ENCODE peak calls at places on chromosomes 6 and 20, in eight cellular contexts. G is activated CD4-positive, alpha-beta T cell treated with anti-CD3 and anti-CD28 coated beads for 36 hours; K is Right ventricle myocardium superior; Y is gastrocnemius medialis; I is HTR-8/SVneo; T is stimulated activated effector memory CD8-positive, alpha-beta T cell treated with anti-CD3 and anti-CD28 coated beads, Interleukin-12 subunit alpha, Interleukin-12 subunit beta, amount 100 ng/mL, for 72 hours; F is thoracic aorta; O is activated T-helper 9 cell treated with anti-CD3 and anti-CD28 coated beads, Interleukin-2, amount 50 U/mL, for 16 hours. A is an unnamed sample.

GRCh38 chr6:7203939-7204338 is 96.2 kb downstream of the RREB1 start:
- DNase-seq in O (no peak), K (no peak), F (no peak), I (no peak), G (no peak), T (no peak), Y (no peak), A (no peak)

GRCh38 chr6:35309611-35310264 is 12.1 kb downstream of the DEF6 start:
- DNase-seq in K (no peak), T (no peak), G (no peak), Y (no peak), I (no peak), O (no peak), F (no peak), A (no peak)

GRCh38 chr6:170167657-170168159 is 123.2 kb downstream of the DLL1 start:
- DNase-seq in K (peak; percentile 40), Y (no peak), G (no peak), O (no peak), I (no peak), T (no peak), F (no peak), A (no peak)

GRCh38 chr6:157012355-157012754 is 235.2 kb downstream of the ARID1B start:
- DNase-seq in F (no peak), O (no peak), T (no peak), I (no peak), Y (no peak), G (no peak), K (no peak), A (no peak)

GRCh38 chr6:40968620-40969145 is 70.3 kb downstream of the UNC5CL start:
- DNase-seq in K (no peak), I (no peak), T (no peak), G (no peak), F (no peak), O (no peak), Y (peak; percentile 19), A (no peak)

GRCh38 chr20:48957521-48957920 is 36.0 kb downstream of the ARFGEF2 start:
- DNase-seq in I (no peak), O (no peak), Y (no peak), K (no peak), G (no peak), F (no peak), T (no peak), A (no peak)

GRCh38 chr6:158817298-158818007 is 1.7 kb downstream of the EZR start:
- DNase-seq in G (peak; percentile 44), K (peak; percentile 78), I (no peak), T (peak; percentile 68), F (no peak), Y (peak; percentile 53), O (no peak), A (peak; percentile 51)

GRCh38 chr20:31569163-31570020 is 35.7 kb upstream of the ID1 start:
- DNase-seq in G (peak; percentile 79), O (peak; percentile 32), I (peak; percentile 69), T (peak; percentile 88), F (no peak), Y (peak; percentile 55), K (peak; percentile 62), A (peak; percentile 71)